ENCODE peak calls at places on chromosomes 11 and 22, in four cellular contexts. W, B, G and T are unnamed samples.

GRCh38 chr22:49992921-49993648 is 19.5 kb downstream of the IL17REL start:
- DNase-seq in W (no peak), G (peak), B (peak), T (peak)

GRCh38 chr11:3227568-3228444 is 4.4 kb downstream of the MRGPRE start:
- DNase-seq in G (no peak), B (peak), W (no peak), T (peak)

GRCh38 chr11:116170526-116171120 is 602.2 kb downstream of the BUD13 start:
- DNase-seq in B (peak), G (no peak), W (no peak), T (peak)

GRCh38 chr11:62665630-62666258 is 632 bp downstream of the CSKMT start:
- DNase-seq in B (no peak), W (no peak), G (peak), T (no peak)

GRCh38 chr11:2313051-2313951 is 11.5 kb downstream of the TSPAN32 start:
- DNase-seq in B (no peak), G (no peak), W (no peak), T (no peak)

GRCh38 chr11:47508595-47509555 is 44.1 kb downstream of the CELF1 start:
- DNase-seq in W (no peak), B (no peak), G (no peak), T (no peak)

GRCh38 chr11:561148-562003 is 606 bp downstream of the RASSF7 start:
- DNase-seq in G (no peak), W (no peak), B (peak), T (peak)

GRCh38 chr11:112697779-112698178 is 263.4 kb upstream of the NCAM1 start:
- DNase-seq in W (no peak), B (no peak), G (no peak), T (no peak)

GRCh38 chr11:44774131-44774530 is 47.4 kb downstream of the TSPAN18 start:
- DNase-seq in G (no peak), B (peak), W (no peak), T (peak)

GRCh38 chr11:6656936-6657335 is 1.3 kb upstream of the DCHS1 start:
- DNase-seq in G (no peak), B (no peak), W (no peak), T (no peak)

GRCh38 chr22:44668190-44668885 is 33.7 kb upstream of the PRR5 start:
- DNase-seq in W (no peak), G (peak), B (peak), T (peak)

GRCh38 chr11:114082415-114082748 is 22.9 kb downstream of the ZBTB16 start:
- DNase-seq in G (no peak), W (no peak), B (no peak), T (no peak)

GRCh38 chr11:27423125-27423524 is 49.5 kb downstream of the LGR4 start:
- DNase-seq in W (no peak), B (peak), G (no peak), T (peak)

GRCh38 chr11:111990381-111990780 is 34.8 kb upstream of the DLAT start:
- DNase-seq in W (no peak), B (no peak), G (no peak), T (no peak)